ENCODE peak calls at places on chromosome 6, in six cellular contexts. H, D, K, O, U and X are unnamed samples.

GRCh38 chr6:150883521-150883920 is 18.0 kb downstream of the MTHFD1L start:
- DNase-seq in H (no peak), D (no peak), K (no peak), O (no peak), U (no peak), X (no peak)

GRCh38 chr6:3534599-3534998 is 77.7 kb upstream of the SLC22A23 start:
- DNase-seq in H (no peak), D (no peak), K (no peak), O (peak; percentile 16), U (no peak), X (no peak)

GRCh38 chr6:7138921-7139358 is 31.2 kb downstream of the RREB1 start:
- DNase-seq in H (peak; percentile 45), D (no peak), K (no peak), O (peak; percentile 98), U (no peak), X (no peak)

GRCh38 chr6:117776441-117776840 is 101.2 kb downstream of the NUS1 start:
- DNase-seq in H (peak; percentile 11), D (no peak), K (no peak), O (peak; percentile 10), U (no peak), X (no peak)

GRCh38 chr6:161152904-161153662 is 120.8 kb downstream of the AGPAT4 start:
- DNase-seq in H (peak; percentile 50), D (no peak), K (no peak), O (no peak), U (peak; percentile 37), X (no peak)

GRCh38 chr6:35392773-35393672 is 50.7 kb downstream of the PPARD start:
- DNase-seq in H (peak; percentile 79), D (no peak), K (no peak), O (peak; percentile 28), U (no peak), X (no peak)

GRCh38 chr6:41940759-41941279 is 789 bp downstream of the CCND3 start:
- DNase-seq in H (no peak), D (no peak), K (no peak), O (no peak), U (no peak), X (no peak)

GRCh38 chr6:144307880-144308279 is 22.7 kb downstream of the UTRN start:
- DNase-seq in H (no peak), D (no peak), K (no peak), O (no peak), U (no peak), X (no peak)

GRCh38 chr6:112600168-112600567 is 253.0 kb downstream of the RFPL4B start:
- DNase-seq in H (no peak), D (no peak), K (no peak), O (no peak), U (no peak), X (no peak)

GRCh38 chr6:13370623-13371022 is 42.3 kb upstream of the TBC1D7 start:
- DNase-seq in H (no peak), D (no peak), K (no peak), O (peak; percentile 72), U (no peak), X (no peak)

GRCh38 chr6:19415605-19416326 is 421.4 kb upstream of the ID4 start:
- DNase-seq in H (no peak), D (no peak), K (no peak), O (no peak), U (no peak), X (no peak)

GRCh38 chr6:46819561-46819960 is 26.4 kb downstream of the MEP1A start:
- DNase-seq in H (no peak), D (no peak), K (no peak), O (no peak), U (no peak), X (no peak)

GRCh38 chr6:170344631-170345576 is 38.3 kb downstream of the FAM120B start:
- DNase-seq in H (peak; percentile 52), D (peak; percentile 20), K (peak; percentile 17), O (peak; percentile 55), U (no peak), X (no peak)

GRCh38 chr6:7917729-7918128 is 7.1 kb upstream of the TXNDC5 start:
- DNase-seq in H (no peak), D (no peak), K (no peak), O (peak; percentile 71), U (no peak), X (no peak)

GRCh38 chr6:158793432-158793831 is 25.7 kb downstream of the EZR start:
- DNase-seq in H (peak; percentile 81), D (no peak), K (no peak), O (peak; percentile 66), U (no peak), X (no peak)

GRCh38 chr6:142925575-142926110 is 19.3 kb downstream of the HIVEP2 start:
- DNase-seq in H (no peak), D (no peak), K (no peak), O (peak; percentile 92), U (no peak), X (no peak)

GRCh38 chr6:30965140-30965601 is 18.3 kb upstream of the MUC21 start:
- DNase-seq in H (no peak), D (no peak), K (no peak), O (no peak), U (no peak), X (no peak)

GRCh38 chr6:30962716-30963115 is 20.8 kb upstream of the MUC21 start:
- DNase-seq in H (no peak), D (no peak), K (no peak), O (no peak), U (no peak), X (no peak)

GRCh38 chr6:30964075-30964474 is 19.4 kb upstream of the MUC21 start:
- DNase-seq in H (no peak), D (no peak), K (no peak), O (no peak), U (no peak), X (no peak)

GRCh38 chr6:30966154-30966553 is 17.4 kb upstream of the MUC21 start:
- DNase-seq in H (no peak), D (no peak), K (no peak), O (no peak), U (no peak), X (no peak)

DNA sequence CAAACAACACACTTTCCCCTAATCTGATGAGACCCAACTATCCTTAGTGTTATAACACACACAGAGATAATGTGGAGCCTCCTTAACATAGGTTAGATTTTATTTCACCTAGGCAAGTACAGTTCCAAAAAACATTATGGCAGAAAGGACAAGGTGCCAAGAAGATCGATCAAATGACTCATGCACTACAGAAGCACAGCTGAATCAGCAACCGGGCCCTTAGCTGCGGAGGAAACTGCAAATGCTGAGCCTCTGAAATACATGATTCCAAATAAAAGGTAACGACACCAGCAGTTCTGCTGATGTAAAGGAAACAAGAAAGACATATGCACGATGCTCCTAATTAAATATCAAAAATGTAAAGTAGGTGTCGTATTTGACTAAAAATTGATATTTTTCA is 19.9 kb upstream of the MUC21 start:
- DNase-seq in H (no peak), D (no peak), K (no peak), O (no peak), U (no peak), X (no peak)
- TF ChIP-seq POLR2AphosphoS5 in H (no peak), D (no peak), K (no peak), O (no peak), U (no peak), X (no peak)

GRCh38 chr6:147625946-147626345 is 117.5 kb downstream of the SAMD5 start:
- DNase-seq in H (no peak), D (no peak), K (no peak), O (no peak), U (no peak), X (no peak)
- TF ChIP-seq POLR2A in H (no peak), D (no peak), K (no peak), O (no peak), U (no peak), X (no peak)

GRCh38 chr6:118899948-118900347 is 6.0 kb downstream of the ASF1A start:
- DNase-seq in H (no peak), D (no peak), K (no peak), O (no peak), U (no peak), X (no peak)

GRCh38 chr6:118905084-118905483 is 11.1 kb downstream of the ASF1A start:
- DNase-seq in H (no peak), D (no peak), K (no peak), O (no peak), U (no peak), X (no peak)

GRCh38 chr6:118903134-118903533 is 9.2 kb downstream of the ASF1A start:
- DNase-seq in H (no peak), D (no peak), K (no peak), O (no peak), U (no peak), X (no peak)

GRCh38 chr6:118903691-118904090 is 9.7 kb downstream of the ASF1A start:
- DNase-seq in H (no peak), D (no peak), K (no peak), O (no peak), U (no peak), X (no peak)

DNA sequence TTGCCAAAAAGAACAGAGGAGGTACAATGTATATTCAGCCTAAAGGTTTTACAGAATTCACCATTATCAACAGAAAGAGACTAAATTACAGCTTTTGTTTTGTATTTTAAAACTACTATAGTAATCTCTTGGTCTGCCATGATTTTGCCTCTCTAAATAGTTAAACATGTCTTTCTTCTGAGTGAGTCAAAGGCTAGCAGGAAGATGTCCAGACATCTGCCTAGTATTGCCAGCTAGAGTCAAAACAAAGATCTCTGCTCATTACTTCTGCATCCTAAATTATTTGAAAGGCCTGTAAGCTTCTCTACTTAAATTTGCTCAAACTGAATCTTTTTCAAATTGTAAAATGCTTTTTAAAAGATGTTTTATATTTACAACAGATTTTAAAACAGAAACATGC is 8.8 kb downstream of the ASF1A start:
- DNase-seq in H (no peak), D (no peak), K (no peak), O (no peak), U (no peak), X (no peak)
- TF ChIP-seq TAF1 in H (no peak), D (no peak), K (no peak), O (no peak), U (no peak), X (no peak)

GRCh38 chr6:108594640-108595039 is 33.9 kb downstream of the FOXO3 start:
- DNase-seq in H (no peak), D (no peak), K (no peak), O (no peak), U (no peak), X (no peak)
- TF ChIP-seq POLR2AphosphoS5 in H (no peak), D (no peak), K (no peak), O (no peak), U (no peak), X (no peak)

GRCh38 chr6:44219815-44220784 is 3.3 kb upstream of the SLC29A1 start:
- DNase-seq in H (no peak), D (no peak), K (no peak), O (no peak), U (no peak), X (no peak)

GRCh38 chr6:44220913-44221290 is 2.5 kb upstream of the SLC29A1 start:
- DNase-seq in H (no peak), D (no peak), K (no peak), O (no peak), U (no peak), X (no peak)

GRCh38 chr6:44217332-44218143 is 812 bp downstream of the MYMX start:
- DNase-seq in H (no peak), D (no peak), K (no peak), O (no peak), U (no peak), X (no peak)

GRCh38 chr6:44221291-44221960 is 2.0 kb upstream of the SLC29A1 start:
- DNase-seq in H (peak; percentile 85), D (no peak), K (no peak), O (peak; percentile 85), U (peak; percentile 75), X (peak; percentile 72)

GRCh38 chr6:44219053-44219814 is 2.5 kb downstream of the MYMX start:
- DNase-seq in H (peak; percentile 85), D (no peak), K (no peak), O (peak; percentile 80), U (peak; percentile 78), X (peak; percentile 71)
- TF ChIP-seq POLR2A in H (peak; percentile 74), D (peak; percentile 84), K (no peak), O (no peak), U (no peak), X (peak; percentile 79)